ENCODE peak calls at places on chromosome 1, in six cellular contexts. Y is stimulated activated CD8-positive, alpha-beta memory T cell treated with anti-CD3 and anti-CD28 coated beads, Interleukin-15, amount 100 ng/mL, for 1 hour; L is hypothalamus; R is cardiac fibroblast; G is SW480; C is H54. H is an unnamed sample.

GRCh38 chr1:197915797-197916686 is 1.1 kb upstream of the LHX9 start:
- DNase-seq in L (no peak), C (peak), G (peak), R (peak), Y (no peak), H (no peak)

GRCh38 chr1:208002672-208003071 is 91.7 kb upstream of the CD34 start:
- DNase-seq in G (no peak), Y (no peak), L (no peak), R (no peak), C (no peak), H (no peak)

GRCh38 chr1:220296941-220297460 is 24.7 kb upstream of the RAB3GAP2 start:
- DNase-seq in G (no peak), C (no peak), L (no peak), Y (no peak), R (no peak), H (no peak)

GRCh38 chr1:114468710-114469468 is 42.1 kb downstream of the TRIM33 start:
- DNase-seq in G (no peak), Y (no peak), C (no peak), L (no peak), R (peak), H (peak)

GRCh38 chr1:89698624-89699023 is 65.7 kb downstream of the LRRC8C start:
- DNase-seq in Y (no peak), C (no peak), G (no peak), R (no peak), L (no peak), H (no peak)

GRCh38 chr1:230167419-230167852 is 100.4 kb downstream of the GALNT2 start:
- DNase-seq in R (peak), Y (no peak), G (peak), C (peak), L (no peak), H (peak)

GRCh38 chr1:119675349-119676343 is 27.6 kb upstream of the ZNF697 start:
- DNase-seq in Y (peak), G (peak), C (peak), R (peak), L (peak), H (peak)

GRCh38 chr1:112325504-112325903 is 70.5 kb upstream of the CTTNBP2NL start:
- DNase-seq in Y (no peak), C (no peak), G (no peak), R (no peak), L (peak), H (no peak)

GRCh38 chr1:241679961-241680360 is 27.9 kb downstream of the WDR64 start:
- DNase-seq in C (no peak), R (no peak), Y (no peak), G (no peak), L (no peak), H (no peak)

GRCh38 chr1:84086189-84086588 is 57.9 kb upstream of the PRKACB start:
- DNase-seq in L (no peak), G (no peak), C (no peak), Y (no peak), R (no peak), H (no peak)